ENCODE peak calls at places on chromosome 17, in seven cellular contexts. A is testis; I is activated naive CD8-positive, alpha-beta T cell treated with anti-CD3 and anti-CD28 coated beads, Interleukin-2, amount 50 U/mL, for 16 hours; O is cardiac muscle cell; R is choroid plexus epithelial cell; F is Right ventricle myocardium superior; K is T follicular helper cell. H is an unnamed sample.

GRCh38 chr17:82231312-82231561 is 2.4 kb downstream of the SLC16A3 start:
- DNase-seq in F (no peak), O (no peak), A (no peak), R (no peak), K (no peak), I (no peak), H (no peak)

GRCh38 chr17:48593126-48593829 is at the start of gene HOXB5:
- DNase-seq in I (no peak), A (no peak), K (no peak), O (no peak), F (no peak), R (no peak), H (no peak)

GRCh38 chr17:42924891-42925290 is 24.3 kb downstream of the G6PC1 start:
- DNase-seq in F (no peak), R (no peak), K (no peak), O (no peak), A (no peak), I (no peak), H (no peak)

GRCh38 chr17:42513686-42514085 is 22.4 kb upstream of the NAGLU start:
- DNase-seq in K (no peak), O (no peak), R (no peak), F (no peak), A (no peak), I (no peak), H (no peak)

GRCh38 chr17:39752241-39752831 is 14.6 kb downstream of the GRB7 start:
- DNase-seq in R (no peak), I (no peak), K (no peak), O (no peak), F (no peak), A (peak), H (peak)

GRCh38 chr17:1779571-1780074 is 17.8 kb downstream of the SERPINF1 start:
- DNase-seq in R (peak), I (no peak), A (peak), F (peak), K (no peak), O (peak), H (no peak)

GRCh38 chr17:41528959-41529353 is 848 bp upstream of the KRT19 start:
- DNase-seq in R (no peak), I (no peak), A (no peak), O (no peak), K (no peak), F (no peak), H (no peak)

GRCh38 chr17:17749921-17750320 is 68.7 kb downstream of the RAI1 start:
- DNase-seq in A (peak), F (no peak), I (no peak), R (peak), K (peak), O (peak), H (peak)

GRCh38 chr17:1908699-1909309 is 79.0 kb downstream of the RPA1 start:
- DNase-seq in I (no peak), F (peak), O (peak), K (no peak), A (peak), R (peak), H (no peak)

GRCh38 chr17:59859444-59860025 is 33.2 kb downstream of the TUBD1 start:
- DNase-seq in A (no peak), O (peak), F (no peak), I (no peak), K (no peak), R (peak), H (no peak)

GRCh38 chr17:17873450-17873991 is 36.7 kb upstream of the SREBF1 start:
- DNase-seq in F (no peak), O (no peak), I (no peak), R (no peak), A (no peak), K (no peak), H (no peak)

GRCh38 chr17:17139972-17140589 is 66.1 kb downstream of the PLD6 start:
- DNase-seq in O (no peak), F (no peak), R (no peak), K (no peak), A (no peak), I (no peak), H (no peak)

GRCh38 chr17:74663566-74663965 is 40.0 kb upstream of the CD300E start:
- DNase-seq in I (no peak), K (no peak), O (peak), A (no peak), F (no peak), R (no peak), H (no peak)

GRCh38 chr17:78613423-78613822 is 36.2 kb upstream of the DNAH17 start:
- DNase-seq in F (no peak), O (no peak), K (no peak), A (no peak), I (no peak), R (no peak), H (no peak)

GRCh38 chr17:55238931-55239297 is 25.8 kb upstream of the HLF start:
- DNase-seq in A (peak), O (no peak), R (peak), F (no peak), I (no peak), K (no peak), H (no peak)

GRCh38 chr17:64001763-64002529 is 3.8 kb downstream of the PRR29 start:
- DNase-seq in R (peak), A (no peak), O (peak), I (no peak), K (no peak), F (peak), H (no peak)

GRCh38 chr17:75783069-75783783 is 1.4 kb upstream of the UNK start:
- DNase-seq in K (no peak), I (no peak), R (peak), F (no peak), O (peak), A (no peak), H (no peak)